ENCODE peak calls at places on chromosomes 6 and 20, in four cellular contexts. J is lower lobe of right lung, K is iPS DF 6.9, E is heart left ventricle. V is an unnamed sample. For H3K36me3 and H3K27me3, the result is how much of the 10 kb centered on the place peaks cover.

GRCh38 chr6:154298297-154298696 is 58.3 kb downstream of the IPCEF1 start:
- DNase-seq in J (no peak), E (no peak), K (no peak), V (no peak)

GRCh38 chr20:31560094-31560899 is 44.8 kb upstream of the ID1 start:
- DNase-seq in J (peak), E (peak), K (no peak), V (peak)

GRCh38 chr6:15129872-15130271 is 116.0 kb upstream of the JARID2 start:
- DNase-seq in J (no peak), K (no peak), E (no peak), V (peak)

GRCh38 chr6:36930483-36930882 is 24.1 kb upstream of the PI16 start:
- DNase-seq in J (no peak), E (no peak), K (no peak), V (no peak)

GRCh38 chr6:169991031-169991390 is 239.6 kb downstream of the ERMARD start:
- DNase-seq in J (no peak), K (no peak), E (peak), V (peak)

GRCh38 chr20:3727333-3728035 is 5.0 kb upstream of the HSPA12B start:
- DNase-seq in E (no peak), J (no peak), K (no peak), V (peak)

GRCh38 chr6:127550403-127550802 is 26.6 kb upstream of the C6orf58 start:
- DNase-seq in J (no peak), E (no peak), K (no peak), V (no peak)

GRCh38 chr20:38485041-38485440 is 12.4 kb downstream of the RALGAPB start:
- DNase-seq in J (no peak), K (no peak), E (no peak), V (no peak)

GRCh38 chr6:41228616-41229015 is 467 bp downstream of the TREML4 start:
- DNase-seq in K (no peak), J (no peak), E (no peak), V (peak)

GRCh38 chr6:111699123-111699522 is 93.4 kb upstream of the TRAF3IP2 start:
- DNase-seq in J (no peak), E (no peak), K (no peak), V (no peak)

GRCh38 chr6:108685970-108686369 is 125.3 kb downstream of the FOXO3 start:
- DNase-seq in J (no peak), K (no peak), E (no peak), V (no peak)

GRCh38 chr20:59781236-59781635 is 152.2 kb downstream of the SYCP2 start:
- DNase-seq in K (no peak), J (no peak), E (peak), V (peak)

GRCh38 chr20:58712116-58712822 is 19.7 kb downstream of the NPEPL1 start:
- DNase-seq in E (peak), J (no peak), K (no peak), V (peak)

GRCh38 chr6:125100018-125100652 is 53.4 kb upstream of the TPD52L1 start:
- DNase-seq in J (no peak), K (no peak), E (no peak), V (no peak)

GRCh38 chr6:21241231-21242130 is 352.1 kb upstream of the SOX4 start:
- DNase-seq in E (no peak), J (no peak), K (no peak), V (no peak)

GRCh38 chr6:63014290-63014689 is 197.0 kb upstream of the FKBP1C start:
- DNase-seq in K (no peak), J (no peak), E (no peak), V (no peak)

GRCh38 chr6:150996968-150997367 is 131.5 kb downstream of the MTHFD1L start:
- DNase-seq in J (no peak), E (no peak), K (no peak), V (no peak)

GRCh38 chr6:150539568-150539967 is 60.1 kb upstream of the PLEKHG1 start:
- DNase-seq in K (no peak), E (no peak), J (no peak), V (no peak)

GRCh38 chr6:19410477-19410876 is 426.7 kb upstream of the ID4 start:
- DNase-seq in E (no peak), K (no peak), J (no peak), V (no peak)

GRCh38 chr6:109925060-109925459 is 53.1 kb upstream of the GPR6 start:
- DNase-seq in J (no peak), E (no peak), K (no peak), V (no peak)

GRCh38 chr6:56959938-56960337 is 5.0 kb downstream of the BEND6 start:
- DNase-seq in E (no peak), K (no peak), J (no peak), V (no peak)

GRCh38 chr20:4918473-4918872 is 82.8 kb downstream of the SLC23A2 start:
- DNase-seq in K (no peak), E (no peak), J (no peak), V (no peak)

GRCh38 chr6:110310861-110311446 is 47.2 kb downstream of the METTL24 start:
- DNase-seq in K (no peak), J (no peak), E (no peak), V (no peak)

DNA sequence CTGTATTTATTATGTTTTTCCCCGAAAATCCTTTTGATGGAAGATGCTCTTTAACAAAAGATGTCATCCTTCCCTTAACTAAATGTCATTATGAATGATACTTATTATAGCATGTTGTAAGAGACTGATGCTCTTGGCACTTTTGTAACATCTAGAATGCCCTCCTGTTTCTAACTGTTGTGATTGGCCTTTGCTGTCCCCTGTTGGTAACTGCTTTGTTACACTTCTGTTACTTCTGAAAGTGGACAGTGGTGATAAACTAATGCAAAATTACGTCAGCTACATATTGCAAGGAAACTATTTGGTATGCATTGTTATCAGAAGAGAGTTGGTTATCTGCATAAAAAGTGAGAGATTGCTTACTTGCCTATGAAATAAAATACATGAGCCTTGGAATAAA is 5.8 kb downstream of the TTK start:
- DNase-seq in J (no peak), K (no peak), E (no peak), V (no peak)
- H3K36me3 ChIP-seq in J (under half), K (under half), E (under half), V (under half)

GRCh38 chr6:114346451-114346850 is 3.6 kb upstream of the HS3ST5 start:
- DNase-seq in J (no peak), E (no peak), K (no peak), V (no peak)

GRCh38 chr6:114343782-114344144 is 940 bp upstream of the HS3ST5 start:
- DNase-seq in K (no peak), J (no peak), E (no peak), V (no peak)

GRCh38 chr6:114342826-114343781 is at the start of gene HS3ST5:
- DNase-seq in E (peak), K (no peak), J (peak), V (peak)

GRCh38 chr6:114344971-114345274 is 2.1 kb upstream of the HS3ST5 start:
- DNase-seq in J (no peak), K (no peak), E (no peak), V (peak)

GRCh38 chr6:114344216-114344970 is 1.6 kb upstream of the HS3ST5 start:
- DNase-seq in K (no peak), E (no peak), J (no peak), V (peak)
- H3K4me3 ChIP-seq in K (no peak), E (no peak), J (no peak), V (no peak)

DNA sequence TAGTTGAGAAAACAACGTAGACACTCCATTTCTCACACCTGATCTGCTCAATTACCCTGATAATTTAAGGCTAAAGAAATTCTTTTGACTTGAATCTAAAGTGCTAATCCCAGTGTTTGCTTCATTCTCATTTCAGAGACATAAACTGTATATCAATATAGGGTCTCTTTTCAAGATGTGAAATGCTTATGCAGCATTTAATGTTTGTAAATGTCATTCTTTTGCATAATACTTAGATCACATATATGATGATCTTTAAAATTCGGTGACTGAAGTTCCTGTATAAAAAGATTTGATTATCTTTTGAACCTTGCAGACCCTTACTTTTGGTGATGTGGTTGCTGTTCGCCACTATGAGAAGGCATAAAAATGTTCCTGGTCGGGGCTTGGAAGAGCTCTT is 3.9 kb downstream of the FABP7 start:
- DNase-seq in K (no peak), J (no peak), E (no peak), V (no peak)
- H3K27me3 ChIP-seq in K (under half), J (under half), E (under half), V (under half)

GRCh38 chr20:47284373-47284772 is 72.1 kb downstream of the ZMYND8 start:
- DNase-seq in J (no peak), K (no peak), E (no peak), V (no peak)

GRCh38 chr20:47287609-47288144 is 68.8 kb downstream of the ZMYND8 start:
- DNase-seq in E (no peak), J (no peak), K (no peak), V (no peak)

GRCh38 chr20:47285189-47285588 is 71.3 kb downstream of the ZMYND8 start:
- DNase-seq in E (no peak), J (no peak), K (no peak), V (no peak)

GRCh38 chr20:47289096-47289495 is 67.4 kb downstream of the ZMYND8 start:
- DNase-seq in K (no peak), J (no peak), E (no peak), V (no peak)

DNA sequence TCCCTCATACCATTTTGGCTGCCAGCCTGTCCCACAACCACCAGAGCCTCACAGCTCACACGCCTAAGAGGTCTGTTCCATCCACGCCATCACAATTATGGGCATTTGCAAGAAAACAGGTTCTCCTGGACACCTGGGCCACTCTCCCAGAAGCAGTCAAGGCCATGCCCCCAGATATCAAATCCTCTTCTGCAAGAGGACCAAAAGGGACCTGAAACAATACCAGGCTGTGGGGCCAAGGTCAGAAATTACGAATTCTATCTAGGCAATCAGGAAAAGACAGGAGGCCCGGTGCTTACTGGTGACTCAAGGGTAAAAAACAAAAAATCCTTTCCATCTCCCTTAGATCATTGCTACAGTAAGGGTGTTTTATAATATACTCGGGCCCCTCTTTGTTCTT is 69.8 kb downstream of the ZMYND8 start:
- DNase-seq in E (no peak), J (no peak), K (no peak), V (no peak)
- H3K36me3 ChIP-seq in E (under half), J (half or more), K (under half), V (under half)

GRCh38 chr6:90127589-90127988 is 169.1 kb downstream of the BACH2 start:
- DNase-seq in J (no peak), E (no peak), K (no peak), V (no peak)
- H3K4me3 ChIP-seq in J (no peak), E (no peak), K (no peak), V (no peak)

DNA sequence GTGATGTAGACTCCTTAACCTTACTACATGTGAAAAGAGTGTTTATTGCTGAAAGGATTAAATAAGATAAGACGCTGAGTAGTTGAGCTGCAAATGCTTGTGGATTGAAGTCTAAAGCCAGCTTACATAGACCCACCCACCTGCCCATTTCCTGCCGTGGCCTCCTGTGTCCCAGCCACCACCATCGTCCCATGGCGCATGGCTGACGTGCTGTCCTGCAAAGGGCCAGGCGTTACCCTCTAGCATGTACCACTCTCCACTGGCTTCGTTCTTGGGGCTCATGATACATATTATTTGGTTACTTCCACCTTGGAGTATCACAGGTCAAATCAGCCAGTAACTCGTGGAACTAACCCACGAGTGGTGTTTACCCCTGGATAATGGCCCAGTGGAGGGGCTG is 181.8 kb downstream of the CDH4 start:
- DNase-seq in K (no peak), E (no peak), J (no peak), V (no peak)
- H3K27me3 ChIP-seq in K (under half), E (under half), J (under half), V (under half)